ENCODE peak calls at places on chromosomes 3 and 15, in four cellular contexts. L is cardiac fibroblast; W is right cardiac atrium; Y is stimulated activated CD4-positive, alpha-beta T cell treated with anti-CD3 and anti-CD28 coated beads, Interleukin-1b, Interleukin-23, amount 100 ng/mL, for 24 hours. C is an unnamed sample.

GRCh38 chr3:4993276-4994143 is 14.3 kb downstream of the BHLHE40 start:
- DNase-seq in L (no peak), W (no peak), Y (no peak), C (no peak)

GRCh38 chr15:101137312-101137940 is 114.4 kb downstream of the CHSY1 start:
- DNase-seq in L (no peak), W (no peak), Y (no peak), C (no peak)

GRCh38 chr3:59581000-59581399 is 531.2 kb upstream of the CFAP20DC start:
- DNase-seq in L (no peak), W (no peak), Y (no peak), C (no peak)

GRCh38 chr15:94033683-94034020 is 197.7 kb upstream of the MCTP2 start:
- DNase-seq in L (no peak), W (no peak), Y (no peak), C (no peak)

GRCh38 chr15:62791694-62792093 is 250.9 kb upstream of the TPM1 start:
- DNase-seq in L (no peak), W (no peak), Y (no peak), C (no peak)

GRCh38 chr3:17469520-17469919 is 272.9 kb downstream of the TBC1D5 start:
- DNase-seq in L (no peak), W (no peak), Y (no peak), C (peak; percentile 70)

GRCh38 chr3:141663993-141664392 is 74.1 kb upstream of the RNF7 start:
- DNase-seq in L (peak; percentile 64), W (peak; percentile 49), Y (no peak), C (no peak)

GRCh38 chr3:98185180-98185579 is 18.7 kb downstream of the OR5H15 start:
- DNase-seq in L (no peak), W (no peak), Y (no peak), C (peak; percentile 12)

GRCh38 chr3:98513136-98513535 is 9.6 kb downstream of the CLDND1 start:
- DNase-seq in L (peak; percentile 77), W (no peak), Y (no peak), C (no peak)

GRCh38 chr15:35173444-35174118 is 88.5 kb upstream of the NANOGP8 start:
- DNase-seq in L (peak; percentile 21), W (no peak), Y (no peak), C (no peak)

GRCh38 chr3:170643831-170644230 is 58.0 kb upstream of the SLC7A14 start:
- DNase-seq in L (no peak), W (no peak), Y (no peak), C (no peak)

GRCh38 chr15:50330921-50331320 is 24.1 kb downstream of the GABPB1 start:
- DNase-seq in L (no peak), W (no peak), Y (no peak), C (no peak)

GRCh38 chr15:67806539-67806935 is 18.8 kb upstream of the SKOR1 start:
- DNase-seq in L (no peak), W (no peak), Y (no peak), C (no peak)

GRCh38 chr3:128808672-128809071 is 70.7 kb upstream of the ACAD9 start:
- DNase-seq in L (no peak), W (no peak), Y (no peak), C (no peak)

C was measured in NCI-H1417.